ENCODE peak calls at places on chromosome 5, in seven cellular contexts. One of them, this sample, is unnamed.
A peak's percentile ranks its signal among the peaks of the same experiment; 100 is the strongest.

GRCh38 chr5:169548315-169548714 is 35.3 kb upstream of the SPDL1 start:
- DNase-seq in DND-41: no peak
- DNase-seq in astrocyte: peak; percentile 39
- DNase-seq in tibial nerve: no peak
- DNase-seq in IMR-90: peak; percentile 24
- DNase-seq in brain microvascular endothelial cell: peak; percentile 27
- DNase-seq in Peyer's patch: no peak
- DNase-seq in this sample: no peak

GRCh38 chr5:54541823-54542783 is 24.5 kb downstream of the SNX18 start:
- DNase-seq in tibial nerve: no peak
- DNase-seq in astrocyte: no peak
- DNase-seq in Peyer's patch: no peak
- DNase-seq in brain microvascular endothelial cell: no peak
- DNase-seq in IMR-90: no peak
- DNase-seq in DND-41: no peak
- DNase-seq in this sample: no peak

GRCh38 chr5:149019562-149020140 is 43.2 kb downstream of the SH3TC2 start:
- DNase-seq in tibial nerve: no peak
- DNase-seq in brain microvascular endothelial cell: no peak
- DNase-seq in Peyer's patch: no peak
- DNase-seq in astrocyte: no peak
- DNase-seq in DND-41: no peak
- DNase-seq in IMR-90: peak; percentile 15
- DNase-seq in this sample: no peak

GRCh38 chr5:43567967-43568366 is 11.1 kb upstream of the PAIP1 start:
- DNase-seq in astrocyte: no peak
- DNase-seq in brain microvascular endothelial cell: no peak
- DNase-seq in DND-41: no peak
- DNase-seq in tibial nerve: no peak
- DNase-seq in Peyer's patch: no peak
- DNase-seq in IMR-90: no peak
- DNase-seq in this sample: no peak

GRCh38 chr5:93359296-93359957 is 221.6 kb downstream of the NR2F1-AS1 start:
- DNase-seq in DND-41: no peak
- DNase-seq in Peyer's patch: no peak
- DNase-seq in astrocyte: peak; percentile 85
- DNase-seq in brain microvascular endothelial cell: peak; percentile 88
- DNase-seq in tibial nerve: no peak
- DNase-seq in IMR-90: peak; percentile 91
- DNase-seq in this sample: no peak

GRCh38 chr5:72172832-72173231 is 65.6 kb downstream of the MAP1B start:
- DNase-seq in DND-41: no peak
- DNase-seq in astrocyte: no peak
- DNase-seq in tibial nerve: no peak
- DNase-seq in Peyer's patch: no peak
- DNase-seq in IMR-90: no peak
- DNase-seq in brain microvascular endothelial cell: no peak
- DNase-seq in this sample: no peak

GRCh38 chr5:58025825-58026224 is 434.1 kb downstream of the PLK2 start:
- DNase-seq in astrocyte: no peak
- DNase-seq in brain microvascular endothelial cell: no peak
- DNase-seq in tibial nerve: no peak
- DNase-seq in DND-41: no peak
- DNase-seq in IMR-90: no peak
- DNase-seq in Peyer's patch: no peak
- DNase-seq in this sample: no peak

GRCh38 chr5:138960145-138960692 is 85.1 kb upstream of the LRRTM2 start:
- DNase-seq in Peyer's patch: no peak
- DNase-seq in tibial nerve: no peak
- DNase-seq in astrocyte: no peak
- DNase-seq in DND-41: no peak
- DNase-seq in IMR-90: no peak
- DNase-seq in brain microvascular endothelial cell: no peak
- DNase-seq in this sample: no peak

GRCh38 chr5:45038366-45038987 is 229.7 kb downstream of the MRPS30 start:
- DNase-seq in IMR-90: peak; percentile 0
- DNase-seq in Peyer's patch: no peak
- DNase-seq in DND-41: no peak
- DNase-seq in brain microvascular endothelial cell: peak; percentile 1
- DNase-seq in astrocyte: no peak
- DNase-seq in tibial nerve: no peak
- DNase-seq in this sample: no peak

GRCh38 chr5:11048760-11049159 is 287.7 kb upstream of the DAP start:
- DNase-seq in IMR-90: no peak
- DNase-seq in Peyer's patch: no peak
- DNase-seq in DND-41: no peak
- DNase-seq in brain microvascular endothelial cell: no peak
- DNase-seq in tibial nerve: no peak
- DNase-seq in astrocyte: no peak
- DNase-seq in this sample: no peak

GRCh38 chr5:102223542-102224444 is 72.3 kb downstream of the SLCO4C1 start:
- DNase-seq in astrocyte: peak; percentile 7
- DNase-seq in DND-41: no peak
- DNase-seq in Peyer's patch: no peak
- DNase-seq in tibial nerve: no peak
- DNase-seq in IMR-90: peak; percentile 2
- DNase-seq in brain microvascular endothelial cell: no peak
- DNase-seq in this sample: no peak

GRCh38 chr5:6615416-6615815 is 17.4 kb downstream of the NSUN2 start:
- DNase-seq in astrocyte: no peak
- DNase-seq in IMR-90: no peak
- DNase-seq in tibial nerve: no peak
- DNase-seq in DND-41: no peak
- DNase-seq in brain microvascular endothelial cell: no peak
- DNase-seq in Peyer's patch: no peak
- DNase-seq in this sample: no peak

GRCh38 chr5:52783226-52783959 is 4.3 kb upstream of the ITGA1 start:
- DNase-seq in DND-41: no peak
- DNase-seq in brain microvascular endothelial cell: no peak
- DNase-seq in IMR-90: no peak
- DNase-seq in Peyer's patch: no peak
- DNase-seq in tibial nerve: no peak
- DNase-seq in astrocyte: no peak
- DNase-seq in this sample: no peak

GRCh38 chr5:134138416-134139376 is 24.2 kb downstream of the TCF7 start:
- DNase-seq in astrocyte: peak; percentile 45
- DNase-seq in IMR-90: peak; percentile 69
- DNase-seq in brain microvascular endothelial cell: no peak
- DNase-seq in tibial nerve: no peak
- DNase-seq in Peyer's patch: peak; percentile 16
- DNase-seq in DND-41: peak; percentile 4
- DNase-seq in this sample: no peak

GRCh38 chr5:134139377-134139851 is 24.9 kb downstream of the TCF7 start:
- DNase-seq in brain microvascular endothelial cell: no peak
- DNase-seq in IMR-90: no peak
- DNase-seq in Peyer's patch: no peak
- DNase-seq in tibial nerve: no peak
- DNase-seq in astrocyte: no peak
- DNase-seq in DND-41: peak; percentile 2
- DNase-seq in this sample: no peak

GRCh38 chr5:134141346-134142050 is 27.0 kb downstream of the TCF7 start:
- DNase-seq in astrocyte: no peak
- DNase-seq in tibial nerve: no peak
- DNase-seq in Peyer's patch: peak; percentile 15
- DNase-seq in IMR-90: no peak
- DNase-seq in DND-41: peak; percentile 16
- DNase-seq in brain microvascular endothelial cell: no peak
- DNase-seq in this sample: peak; percentile 50

GRCh38 chr5:134140530-134141201 is 26.2 kb downstream of the TCF7 start:
- DNase-seq in brain microvascular endothelial cell: peak; percentile 70
- DNase-seq in tibial nerve: no peak
- DNase-seq in astrocyte: peak; percentile 53
- DNase-seq in DND-41: peak; percentile 69
- DNase-seq in Peyer's patch: peak; percentile 70
- DNase-seq in IMR-90: peak; percentile 71
- DNase-seq in this sample: peak; percentile 73

GRCh38 chr5:134139891-134140469 is 25.5 kb downstream of the TCF7 start:
- DNase-seq in Peyer's patch: no peak
- DNase-seq in tibial nerve: no peak
- DNase-seq in astrocyte: no peak
- DNase-seq in DND-41: peak; percentile 2
- DNase-seq in brain microvascular endothelial cell: no peak
- DNase-seq in IMR-90: no peak
- DNase-seq in this sample: no peak
- H3K36me3 ChIP-seq in Peyer's patch: no peaks in the 10 kb centered on the region
- H3K36me3 ChIP-seq in tibial nerve: no peaks in the 10 kb centered on the region
- H3K36me3 ChIP-seq in astrocyte: peaks cover 18% of the 10 kb centered on the region
- H3K36me3 ChIP-seq in DND-41: peaks cover 91% of the 10 kb centered on the region
- H3K36me3 ChIP-seq in brain microvascular endothelial cell: peaks cover 39% of the 10 kb centered on the region
- H3K36me3 ChIP-seq in IMR-90: peaks cover 48% of the 10 kb centered on the region
- H3K36me3 ChIP-seq in this sample: peaks cover 86% of the 10 kb centered on the region

GRCh38 chr5:107567901-107568671 is 102.7 kb downstream of the EFNA5 start:
- DNase-seq in tibial nerve: no peak
- DNase-seq in DND-41: no peak
- DNase-seq in IMR-90: no peak
- DNase-seq in brain microvascular endothelial cell: no peak
- DNase-seq in Peyer's patch: no peak
- DNase-seq in astrocyte: no peak
- DNase-seq in this sample: no peak

GRCh38 chr5:107571621-107572489 is 98.9 kb downstream of the EFNA5 start:
- DNase-seq in IMR-90: peak; percentile 84
- DNase-seq in DND-41: peak; percentile 95
- DNase-seq in tibial nerve: peak; percentile 94
- DNase-seq in brain microvascular endothelial cell: peak; percentile 98
- DNase-seq in astrocyte: peak; percentile 89
- DNase-seq in Peyer's patch: peak; percentile 82
- DNase-seq in this sample: peak; percentile 69

GRCh38 chr5:107572800-107573368 is 97.9 kb downstream of the EFNA5 start:
- DNase-seq in Peyer's patch: no peak
- DNase-seq in astrocyte: no peak
- DNase-seq in IMR-90: no peak
- DNase-seq in DND-41: no peak
- DNase-seq in brain microvascular endothelial cell: no peak
- DNase-seq in tibial nerve: no peak
- DNase-seq in this sample: no peak

GRCh38 chr5:107566537-107566875 is 104.2 kb downstream of the EFNA5 start:
- DNase-seq in astrocyte: peak; percentile 22
- DNase-seq in IMR-90: no peak
- DNase-seq in DND-41: no peak
- DNase-seq in brain microvascular endothelial cell: no peak
- DNase-seq in Peyer's patch: no peak
- DNase-seq in tibial nerve: no peak
- DNase-seq in this sample: no peak

DNA sequence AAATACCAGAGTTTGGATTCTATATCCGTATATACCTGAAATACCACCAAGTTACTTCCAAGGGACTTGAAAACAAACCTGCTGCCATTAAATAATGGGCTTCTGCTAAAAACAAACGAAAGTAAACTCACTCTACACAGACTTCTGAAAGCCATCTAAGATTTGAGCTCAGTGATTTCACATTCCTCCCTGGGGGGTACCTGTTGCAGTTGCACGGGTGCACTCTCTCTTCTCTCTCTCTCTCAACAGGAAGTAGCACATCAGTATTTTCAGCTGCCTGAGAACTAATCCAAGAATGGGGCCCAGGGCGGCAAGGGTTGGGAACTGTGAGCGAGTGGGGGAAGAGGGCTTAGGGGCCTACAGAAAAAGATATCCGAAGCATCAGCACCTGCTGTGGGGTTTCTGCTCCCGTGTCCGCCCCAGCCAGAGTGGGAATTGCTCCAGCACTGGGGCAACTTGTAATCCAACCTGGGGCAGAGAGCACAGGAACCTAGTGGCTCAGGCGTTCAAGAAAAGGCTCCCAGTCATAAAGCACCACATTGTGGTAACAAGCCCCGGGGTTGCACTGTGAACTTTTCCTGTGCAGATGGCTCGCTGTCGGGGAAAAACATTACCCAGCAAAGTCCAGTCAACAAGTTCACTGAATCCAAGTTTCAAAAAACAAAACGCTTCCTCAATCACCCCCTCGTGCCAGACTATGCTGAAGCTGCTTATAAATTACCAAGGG is 99.8 kb downstream of the EFNA5 start:
- DNase-seq in tibial nerve: no peak
- DNase-seq in astrocyte: no peak
- DNase-seq in DND-41: peak; percentile 82
- DNase-seq in brain microvascular endothelial cell: peak; percentile 21
- DNase-seq in IMR-90: no peak
- DNase-seq in Peyer's patch: peak; percentile 22
- DNase-seq in this sample: peak; percentile 13
- H3K27ac ChIP-seq in tibial nerve: peak overlapping the region; percentile 69
- H3K27ac ChIP-seq in astrocyte: no peak overlapping the region
- H3K27ac ChIP-seq in DND-41: peak overlapping the region; percentile 95
- H3K27ac ChIP-seq in brain microvascular endothelial cell: no peak overlapping the region
- H3K27ac ChIP-seq in IMR-90: no peak overlapping the region
- H3K27ac ChIP-seq in Peyer's patch: no peak overlapping the region
- H3K27ac ChIP-seq in this sample: peak overlapping the region; percentile 1

DNA sequence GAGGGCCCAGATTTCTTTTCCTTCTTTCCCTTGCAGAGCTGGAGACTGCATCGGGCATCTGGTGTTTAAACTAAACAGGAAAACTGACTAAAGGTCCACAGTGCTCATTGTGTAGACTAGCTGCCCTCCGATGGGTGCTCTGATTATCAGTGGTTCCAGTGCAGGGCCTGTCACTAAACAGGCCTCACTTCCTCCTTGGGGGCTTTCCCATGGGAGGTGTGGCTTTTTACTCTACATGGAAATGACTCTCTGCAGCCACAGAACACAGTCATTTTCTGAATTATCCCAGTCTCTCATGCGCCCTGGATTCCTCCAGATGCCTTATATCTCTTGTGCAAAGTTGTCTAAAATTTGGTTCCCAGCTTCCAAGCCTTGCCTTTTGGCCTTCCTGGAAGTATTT is 199.2 kb downstream of the TRIO start:
- DNase-seq in tibial nerve: no peak
- DNase-seq in brain microvascular endothelial cell: peak; percentile 24
- DNase-seq in Peyer's patch: peak; percentile 34
- DNase-seq in astrocyte: no peak
- DNase-seq in IMR-90: peak; percentile 66
- DNase-seq in DND-41: no peak
- DNase-seq in this sample: no peak
- H3K36me3 ChIP-seq in tibial nerve: no peaks in the 10 kb centered on the region
- H3K36me3 ChIP-seq in brain microvascular endothelial cell: peaks cover 83% of the 10 kb centered on the region
- H3K36me3 ChIP-seq in Peyer's patch: no peaks in the 10 kb centered on the region
- H3K36me3 ChIP-seq in astrocyte: peaks cover 60% of the 10 kb centered on the region
- H3K36me3 ChIP-seq in IMR-90: peaks cover 64% of the 10 kb centered on the region
- H3K36me3 ChIP-seq in DND-41: no peaks in the 10 kb centered on the region
- H3K36me3 ChIP-seq in this sample: no peaks in the 10 kb centered on the region

DNA sequence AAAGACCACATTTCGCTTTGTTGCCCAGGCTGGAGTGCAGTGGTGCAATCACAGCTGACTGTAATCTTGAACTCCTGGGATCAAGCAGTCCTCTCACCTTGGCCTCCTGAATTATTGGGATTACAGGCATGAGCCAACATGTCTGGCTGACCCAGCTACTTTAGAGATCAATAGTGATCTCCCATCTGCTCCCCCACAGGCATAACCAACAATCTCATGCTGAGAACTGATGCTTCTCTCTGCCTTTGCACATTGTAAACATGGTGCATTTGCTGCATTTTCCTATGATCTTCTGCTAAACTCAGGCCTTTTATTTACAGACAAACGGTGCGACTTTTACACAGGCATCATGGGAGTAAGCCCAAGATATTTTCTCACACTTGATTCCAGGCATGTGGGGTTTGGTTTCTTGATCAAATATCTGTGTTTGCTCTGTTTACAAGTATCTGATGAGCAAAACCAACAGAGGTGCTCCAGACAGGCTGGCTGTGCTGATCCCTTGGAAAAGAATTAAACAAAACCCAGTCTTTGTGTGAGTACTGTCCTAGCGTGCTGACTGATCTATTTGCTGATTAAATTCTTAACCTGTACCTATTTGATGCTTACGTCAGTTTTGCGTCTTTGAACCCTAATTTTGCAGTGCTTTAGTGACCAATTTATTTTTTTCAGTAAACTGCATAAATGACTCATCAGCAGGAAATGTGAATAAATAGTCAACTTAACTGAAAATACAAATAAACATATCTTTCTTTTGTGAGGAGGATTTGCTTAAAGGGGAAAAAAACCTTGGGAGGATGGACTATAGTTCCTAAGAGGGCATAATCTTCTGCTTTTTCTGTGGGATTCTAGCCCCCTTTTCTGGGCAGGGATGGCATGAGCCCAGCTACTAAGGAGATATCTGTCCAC is 191.7 kb upstream of the NR3C1 start:
- DNase-seq in brain microvascular endothelial cell: no peak
- DNase-seq in DND-41: no peak
- DNase-seq in astrocyte: peak; percentile 32
- DNase-seq in tibial nerve: no peak
- DNase-seq in Peyer's patch: no peak
- DNase-seq in IMR-90: peak; percentile 27
- DNase-seq in this sample: no peak
- H3K27ac ChIP-seq in brain microvascular endothelial cell: peak overlapping the region; percentile 63
- H3K27ac ChIP-seq in DND-41: peak overlapping the region; percentile 5
- H3K27ac ChIP-seq in astrocyte: no peak overlapping the region
- H3K27ac ChIP-seq in tibial nerve: no peak overlapping the region
- H3K27ac ChIP-seq in Peyer's patch: no peak overlapping the region
- H3K27ac ChIP-seq in IMR-90: no peak overlapping the region
- H3K27ac ChIP-seq in this sample: no peak overlapping the region